ENCODE peak calls at places on chromosomes 4 and X, in six cellular contexts. X is hepatocyte, F is PC-3, D is adipocyte, E is psoas muscle, L is upper lobe of right lung. P is an unnamed sample.

GRCh38 chr4:94603170-94603747 is 151.5 kb downstream of the PDLIM5 start:
- DNase-seq in X (peak; percentile 22), F (peak; percentile 47), D (no peak), E (no peak), L (no peak), P (no peak)

GRCh38 chrX:153455571-153455970 is 9.7 kb upstream of the TREX2 start:
- DNase-seq in X (no peak), F (no peak), D (no peak), E (peak; percentile 27), L (no peak), P (no peak)

GRCh38 chrX:30504309-30504708 is 73.3 kb downstream of the TASL start:
- DNase-seq in X (peak; percentile 44), F (peak; percentile 64), D (peak; percentile 68), E (no peak), L (no peak), P (no peak)

GRCh38 chrX:123731258-123731986 is 1.4 kb downstream of the THOC2 start:
- DNase-seq in X (peak; percentile 16), F (peak; percentile 24), D (peak; percentile 55), E (no peak), L (peak; percentile 66), P (peak; percentile 29)

GRCh38 chr4:184450045-184450444 is 24.3 kb downstream of the IRF2 start:
- DNase-seq in X (no peak), F (peak; percentile 44), D (peak; percentile 81), E (no peak), L (no peak), P (no peak)

GRCh38 chr4:138981930-138982390 is 33.6 kb upstream of the NOCT start:
- DNase-seq in X (peak; percentile 63), F (peak; percentile 55), D (peak; percentile 85), E (no peak), L (no peak), P (no peak)

GRCh38 chr4:149987330-149987751 is 90.9 kb upstream of the DCLK2 start:
- DNase-seq in X (peak; percentile 51), F (no peak), D (peak; percentile 69), E (no peak), L (no peak), P (no peak)

GRCh38 chrX:75156537-75156945 is 458 bp upstream of the ABCB7 start:
- DNase-seq in X (peak; percentile 8), F (no peak), D (peak; percentile 8), E (no peak), L (no peak), P (no peak)

GRCh38 chr4:140752669-140753068 is 3.5 kb downstream of the TBC1D9 start:
- DNase-seq in X (no peak), F (no peak), D (no peak), E (no peak), L (no peak), P (no peak)

GRCh38 chr4:25223770-25224375 is 10.0 kb upstream of the PI4K2B start:
- DNase-seq in X (no peak), F (peak; percentile 41), D (peak; percentile 8), E (no peak), L (no peak), P (no peak)

GRCh38 chr4:141768954-141769353 is 132.6 kb downstream of the IL15 start:
- DNase-seq in X (no peak), F (peak; percentile 74), D (peak; percentile 80), E (no peak), L (no peak), P (no peak)

GRCh38 chrX:146707781-146708180 is 101.8 kb upstream of the CXorf51B start:
- DNase-seq in X (peak; percentile 3), F (no peak), D (no peak), E (no peak), L (no peak), P (no peak)

GRCh38 chrX:27555514-27555913 is 34.6 kb upstream of the DCAF8L2 start:
- DNase-seq in X (peak; percentile 37), F (peak; percentile 67), D (peak; percentile 36), E (no peak), L (no peak), P (no peak)

DNA sequence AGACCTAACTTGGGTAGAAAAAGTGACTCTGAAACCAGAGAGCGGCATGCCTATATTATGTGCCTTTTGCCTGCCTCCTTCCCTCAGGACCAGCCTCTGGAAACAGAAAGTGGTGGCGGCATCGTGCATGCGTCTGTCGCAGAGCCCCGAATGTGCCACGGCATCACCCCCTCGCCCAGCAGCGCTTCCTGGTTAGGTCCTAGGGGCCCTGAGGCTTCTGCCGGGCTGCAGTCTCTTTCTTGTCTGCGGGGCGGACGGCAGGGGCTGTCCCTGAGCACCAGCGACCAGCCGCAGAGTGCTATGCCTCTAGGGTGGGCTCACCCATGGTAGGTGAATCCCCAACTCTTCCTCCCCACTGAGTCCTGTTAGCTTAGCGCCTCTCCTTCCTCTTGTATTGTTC is 68.7 kb downstream of the VSIG4 start:
- DNase-seq in X (no peak), F (no peak), D (no peak), E (no peak), L (no peak), P (peak; percentile 38)
- H3K4me3 ChIP-seq in X (no peak overlapping the region), F (no peak overlapping the region), D (no peak overlapping the region), E (no peak overlapping the region), L (no peak overlapping the region), P (no peak overlapping the region)

DNA sequence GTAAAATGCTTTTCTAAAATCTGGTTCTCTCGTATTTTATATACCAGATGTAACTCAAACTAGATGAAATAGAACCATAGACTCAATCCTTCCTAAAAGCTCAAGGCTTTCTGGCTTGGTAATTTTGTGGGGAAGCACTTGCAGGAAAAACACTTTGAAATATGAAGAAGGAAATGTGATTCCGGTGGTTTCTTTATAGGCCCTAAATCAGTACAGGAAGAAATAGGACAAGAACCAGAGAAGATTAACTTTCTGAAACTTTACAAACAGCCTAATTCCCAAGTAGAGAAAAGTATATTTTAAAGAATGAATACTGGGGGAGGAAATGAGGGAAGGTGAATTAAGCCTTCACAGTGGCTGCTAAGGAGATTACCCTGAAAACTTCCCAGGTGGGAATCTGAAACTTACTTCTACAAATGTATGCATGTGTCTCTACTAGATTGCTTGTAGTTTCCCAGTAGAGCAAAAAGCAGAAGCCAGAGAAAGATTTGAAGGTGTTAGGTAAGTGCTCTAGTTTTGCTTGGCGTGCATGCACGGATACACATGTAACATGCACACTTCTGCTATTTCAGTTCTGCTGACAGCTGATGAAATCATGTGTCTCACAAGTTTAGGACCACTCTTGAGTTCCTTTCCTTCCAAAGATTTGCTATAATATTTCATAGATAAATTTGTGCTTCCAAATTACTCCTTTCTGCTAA is 92.1 kb downstream of the AFF1 start:
- DNase-seq in X (no peak), F (no peak), D (no peak), E (no peak), L (no peak), P (no peak)
- H3K4me1 ChIP-seq in X (peaks cover 40% of the 10 kb centered on the region), F (no peaks in the 10 kb centered on the region), D (peaks cover 60% of the 10 kb centered on the region), E (peaks cover 96% of the 10 kb centered on the region), L (peaks cover 88% of the 10 kb centered on the region), P (peaks cover 29% of the 10 kb centered on the region)

GRCh38 chrX:119488749-119489148 is 20.5 kb downstream of the SLC25A5 start:
- DNase-seq in X (peak; percentile 51), F (peak; percentile 74), D (peak; percentile 78), E (no peak), L (no peak), P (no peak)

GRCh38 chrX:119482041-119482440 is 13.8 kb downstream of the SLC25A5 start:
- DNase-seq in X (no peak), F (no peak), D (no peak), E (no peak), L (no peak), P (no peak)

GRCh38 chrX:119482497-119483480 is 14.5 kb downstream of the SLC25A5 start:
- DNase-seq in X (peak; percentile 73), F (peak; percentile 45), D (peak; percentile 58), E (peak; percentile 76), L (peak; percentile 87), P (peak; percentile 78)

GRCh38 chrX:119489212-119490074 is 21.2 kb downstream of the SLC25A5 start:
- DNase-seq in X (no peak), F (no peak), D (no peak), E (no peak), L (no peak), P (no peak)

GRCh38 chrX:119486745-119487144 is 18.5 kb downstream of the SLC25A5 start:
- DNase-seq in X (no peak), F (no peak), D (no peak), E (no peak), L (no peak), P (no peak)
- H3K4me3 ChIP-seq in X (no peak overlapping the region), F (no peak overlapping the region), D (no peak overlapping the region), E (no peak overlapping the region), L (no peak overlapping the region), P (no peak overlapping the region)

GRCh38 chrX:67720344-67720743 is 176.5 kb downstream of the AR start:
- DNase-seq in X (no peak), F (no peak), D (peak; percentile 34), E (no peak), L (no peak), P (no peak)

GRCh38 chrX:67724359-67725110 is 180.7 kb downstream of the AR start:
- DNase-seq in X (no peak), F (no peak), D (no peak), E (peak; percentile 55), L (no peak), P (no peak)

GRCh38 chrX:67723580-67724351 is 179.9 kb downstream of the AR start:
- DNase-seq in X (no peak), F (no peak), D (no peak), E (no peak), L (no peak), P (no peak)

GRCh38 chrX:67718926-67719325 is 175.1 kb downstream of the AR start:
- DNase-seq in X (no peak), F (no peak), D (no peak), E (peak; percentile 72), L (no peak), P (no peak)

GRCh38 chrX:67721321-67721720 is 177.5 kb downstream of the AR start:
- DNase-seq in X (no peak), F (no peak), D (no peak), E (no peak), L (no peak), P (no peak)
- H3K4me1 ChIP-seq in X (no peaks in the 10 kb centered on the region), F (no peaks in the 10 kb centered on the region), D (peaks cover 52% of the 10 kb centered on the region), E (peaks cover 6% of the 10 kb centered on the region), L (no peaks in the 10 kb centered on the region), P (no peaks in the 10 kb centered on the region)

DNA sequence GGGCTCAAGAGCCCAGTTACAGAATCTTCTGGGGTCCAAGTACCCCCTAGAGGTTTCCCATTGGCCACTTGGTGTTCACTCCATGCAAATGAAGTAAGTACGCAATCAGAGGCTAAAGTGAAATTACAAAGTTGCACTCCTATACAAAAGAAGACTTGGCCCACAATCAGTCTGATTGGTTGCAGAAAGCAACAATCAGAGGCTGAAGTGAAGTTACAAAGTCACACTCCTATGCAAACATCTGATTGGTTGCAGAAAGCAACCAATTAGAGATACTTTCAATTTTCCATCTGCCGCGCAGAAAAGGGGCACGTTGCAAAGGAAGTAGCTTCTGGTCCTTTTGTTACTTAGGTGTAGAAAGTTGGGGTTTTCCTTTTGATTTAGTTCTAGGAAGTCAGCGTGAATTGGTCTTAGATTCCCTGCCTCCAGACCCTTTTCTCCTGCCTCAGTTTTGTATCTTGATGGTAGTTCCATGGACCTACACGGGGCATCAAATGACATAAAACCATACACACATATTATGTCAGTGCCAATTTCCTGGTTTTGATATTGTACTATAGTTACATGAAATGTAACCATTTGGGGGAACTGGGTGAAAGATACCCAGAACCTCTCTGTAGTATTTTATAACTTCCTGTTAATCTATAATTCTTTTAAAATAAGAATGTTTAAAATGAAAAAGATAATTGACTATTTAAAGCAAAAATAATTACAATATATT is 12.4 kb upstream of the PIN4 start:
- DNase-seq in X (no peak), F (no peak), D (no peak), E (no peak), L (no peak), P (peak; percentile 3)
- H3K4me3 ChIP-seq in X (no peak overlapping the region), F (no peak overlapping the region), D (no peak overlapping the region), E (peak overlapping the region; percentile 12), L (peak overlapping the region; percentile 16), P (no peak overlapping the region)